ENCODE peak calls at places on chromosomes 7 and 10, in six cellular contexts. D, U, O, W, H and V are unnamed samples.

GRCh38 chr7:78350926-78351325 is 552.4 kb downstream of the PHTF2 start:
- DNase-seq in D (no peak), W (no peak), U (no peak), O (no peak), H (no peak), V (no peak)

GRCh38 chr10:92848441-92849233 is at the start of gene EXOC6:
- DNase-seq in D (peak), W (peak), O (peak), U (peak), H (peak), V (peak)

GRCh38 chr7:84237533-84238173 is 43.1 kb upstream of the SEMA3A start:
- DNase-seq in O (no peak), W (no peak), D (no peak), U (no peak), H (no peak), V (no peak)

GRCh38 chr10:88886557-88886956 is 6.5 kb downstream of the STAMBPL1 start:
- DNase-seq in D (no peak), O (no peak), H (no peak), W (no peak), U (no peak), V (no peak)

GRCh38 chr10:92757066-92757716 is 67.4 kb downstream of the HHEX start:
- DNase-seq in W (no peak), O (no peak), U (no peak), H (no peak), D (no peak), V (peak)

GRCh38 chr7:121755818-121756501 is 117.0 kb upstream of the PTPRZ1 start:
- DNase-seq in O (no peak), W (peak), D (no peak), H (peak), U (no peak), V (no peak)

GRCh38 chr10:48266528-48266927 is 8.0 kb downstream of the FRMPD2 start:
- DNase-seq in W (no peak), U (no peak), D (no peak), O (no peak), H (no peak), V (no peak)

GRCh38 chr10:83373659-83374058 is 765.6 kb upstream of the GHITM start:
- DNase-seq in H (peak), D (no peak), U (no peak), W (no peak), O (no peak), V (no peak)

GRCh38 chr7:4703532-4703931 is 21.4 kb downstream of the FOXK1 start:
- DNase-seq in O (no peak), H (no peak), D (no peak), W (no peak), U (no peak), V (no peak)

GRCh38 chr10:102777696-102778530 is 34.2 kb downstream of the WBP1L start:
- DNase-seq in H (no peak), U (no peak), W (no peak), D (no peak), O (no peak), V (no peak)

GRCh38 chr10:17227367-17228080 is 517 bp upstream of the VIM start:
- DNase-seq in O (no peak), D (no peak), U (no peak), W (no peak), H (peak), V (no peak)

GRCh38 chr10:114724295-114724694 is 66.2 kb upstream of the ABLIM1 start:
- DNase-seq in H (no peak), D (no peak), U (no peak), O (no peak), W (no peak), V (no peak)

GRCh38 chr10:54133201-54133600 is 667.8 kb downstream of the PCDH15 start:
- DNase-seq in D (no peak), W (peak), O (no peak), H (no peak), U (no peak), V (no peak)

GRCh38 chr7:46205478-46205877 is 284.4 kb upstream of the IGFBP3 start:
- DNase-seq in O (no peak), D (no peak), U (no peak), W (no peak), H (no peak), V (no peak)

GRCh38 chr10:6019796-6020195 is 42.4 kb downstream of the IL2RA start:
- DNase-seq in H (no peak), U (no peak), D (no peak), O (no peak), W (no peak), V (no peak)

GRCh38 chr7:95607477-95608010 is 11.2 kb upstream of the PDK4 start:
- DNase-seq in W (no peak), H (no peak), D (no peak), U (no peak), O (no peak), V (peak)